ENCODE peak calls at places on chromosomes 4 and X, in five cellular contexts. Y, T, C, L and Q are unnamed samples.

GRCh38 chr4:151409470-151410313 is 716 bp downstream of the FHIP1A start:
- DNase-seq in L (no peak), Y (no peak), T (peak; percentile 47), C (peak; percentile 60), Q (no peak)

GRCh38 chr4:99885063-99885664 is 9.1 kb downstream of the LAMTOR3 start:
- DNase-seq in Y (no peak), T (no peak), C (no peak), L (no peak), Q (no peak)

GRCh38 chrX:18884916-18885315 is 99.0 kb downstream of the PHKA2 start:
- DNase-seq in Y (no peak), L (no peak), T (no peak), C (no peak), Q (no peak)

GRCh38 chr4:95572304-95572991 is 23.7 kb upstream of the UNC5C start:
- DNase-seq in C (no peak), L (peak; percentile 60), Y (no peak), T (peak; percentile 70), Q (peak; percentile 56)

GRCh38 chr4:77629885-77630284 is 24.3 kb downstream of the CXCL13 start:
- DNase-seq in L (no peak), T (no peak), Y (no peak), C (no peak), Q (no peak)

GRCh38 chr4:5032825-5033224 is 13.6 kb upstream of the CYTL1 start:
- DNase-seq in T (no peak), L (no peak), Y (no peak), C (no peak), Q (no peak)

GRCh38 chr4:187606581-187606980 is 389.0 kb upstream of the ZFP42 start:
- DNase-seq in T (no peak), Y (no peak), L (no peak), C (no peak), Q (no peak)

GRCh38 chrX:40175416-40176255 is 77.9 kb upstream of the BCOR start:
- DNase-seq in C (peak; percentile 76), L (no peak), T (peak; percentile 85), Y (no peak), Q (no peak)

GRCh38 chr4:57110635-57111546 is 706 bp upstream of the IGFBP7 start:
- DNase-seq in Y (peak; percentile 26), L (no peak), T (peak; percentile 61), C (peak; percentile 62), Q (no peak)

GRCh38 chrX:111100191-111100590 is 4.2 kb downstream of the PAK3 start:
- DNase-seq in T (no peak), L (no peak), Y (no peak), C (no peak), Q (no peak)

GRCh38 chrX:45762699-45763647 is 562.3 kb upstream of the DIPK2B start:
- DNase-seq in T (no peak), Y (no peak), C (no peak), L (no peak), Q (no peak)

GRCh38 chr4:176780995-176781738 is 11.6 kb downstream of the VEGFC start:
- DNase-seq in T (no peak), C (no peak), Y (no peak), L (no peak), Q (no peak)

GRCh38 chrX:109155161-109155560 is 326.7 kb downstream of the GUCY2F start:
- DNase-seq in T (no peak), C (no peak), Y (no peak), L (no peak), Q (no peak)

GRCh38 chr4:4860381-4860802 is 927 bp downstream of the MSX1 start:
- DNase-seq in C (no peak), T (no peak), Y (no peak), L (no peak), Q (no peak)

GRCh38 chr4:82380344-82380743 is 6.6 kb upstream of the HNRNPD start:
- DNase-seq in L (peak; percentile 86), C (no peak), T (no peak), Y (no peak), Q (peak; percentile 25)

GRCh38 chr4:145784036-145784435 is 104.1 kb downstream of the C4orf51 start:
- DNase-seq in T (no peak), C (no peak), Y (no peak), L (no peak), Q (no peak)

GRCh38 chr4:8671712-8672290 is 79.2 kb downstream of the CPZ start:
- DNase-seq in Y (no peak), C (peak; percentile 10), L (no peak), T (no peak), Q (no peak)

GRCh38 chr4:11587797-11588196 is 159.1 kb upstream of the HS3ST1 start:
- DNase-seq in T (no peak), L (no peak), C (no peak), Y (no peak), Q (no peak)

GRCh38 chr4:11589676-11590075 is 161.0 kb upstream of the HS3ST1 start:
- DNase-seq in T (no peak), C (no peak), Y (no peak), L (no peak), Q (peak; percentile 67)

GRCh38 chr4:11590132-11590531 is 161.4 kb upstream of the HS3ST1 start:
- DNase-seq in C (no peak), T (no peak), L (no peak), Y (no peak), Q (no peak)

GRCh38 chr4:11585506-11585905 is 156.8 kb upstream of the HS3ST1 start:
- DNase-seq in Y (no peak), C (no peak), T (no peak), L (no peak), Q (peak; percentile 55)
- H3K4me3 ChIP-seq in Y (no peak overlapping the region), C (no peak overlapping the region), T (no peak overlapping the region), L (no peak overlapping the region), Q (no peak overlapping the region)

DNA sequence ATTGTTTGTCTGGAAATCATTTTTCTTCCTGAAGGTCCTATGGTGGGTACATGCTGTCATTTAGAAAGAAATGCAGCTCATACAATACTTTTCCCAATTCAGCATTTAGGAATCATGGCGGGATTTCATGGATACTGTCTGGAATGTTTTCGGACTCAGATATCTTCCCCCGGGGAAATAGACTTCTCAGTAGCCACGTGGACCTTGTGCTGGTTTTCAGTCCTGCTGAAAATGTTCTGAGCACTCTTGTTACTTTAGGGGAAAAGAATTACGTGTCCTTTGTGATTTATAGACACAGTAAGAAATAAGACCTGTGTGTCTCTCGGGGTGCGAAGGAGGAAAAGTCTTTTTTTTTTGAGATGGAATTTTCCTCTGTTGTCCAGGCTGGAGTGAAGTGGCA is 3.8 kb downstream of the CD99 start:
- DNase-seq in Y (no peak), T (no peak), C (no peak), L (no peak), Q (no peak)
- H3K27me3 ChIP-seq in Y (no peaks in the 10 kb centered on the region), T (no peaks in the 10 kb centered on the region), C (no peaks in the 10 kb centered on the region), L (no peaks in the 10 kb centered on the region), Q (peaks cover 2% of the 10 kb centered on the region)

DNA sequence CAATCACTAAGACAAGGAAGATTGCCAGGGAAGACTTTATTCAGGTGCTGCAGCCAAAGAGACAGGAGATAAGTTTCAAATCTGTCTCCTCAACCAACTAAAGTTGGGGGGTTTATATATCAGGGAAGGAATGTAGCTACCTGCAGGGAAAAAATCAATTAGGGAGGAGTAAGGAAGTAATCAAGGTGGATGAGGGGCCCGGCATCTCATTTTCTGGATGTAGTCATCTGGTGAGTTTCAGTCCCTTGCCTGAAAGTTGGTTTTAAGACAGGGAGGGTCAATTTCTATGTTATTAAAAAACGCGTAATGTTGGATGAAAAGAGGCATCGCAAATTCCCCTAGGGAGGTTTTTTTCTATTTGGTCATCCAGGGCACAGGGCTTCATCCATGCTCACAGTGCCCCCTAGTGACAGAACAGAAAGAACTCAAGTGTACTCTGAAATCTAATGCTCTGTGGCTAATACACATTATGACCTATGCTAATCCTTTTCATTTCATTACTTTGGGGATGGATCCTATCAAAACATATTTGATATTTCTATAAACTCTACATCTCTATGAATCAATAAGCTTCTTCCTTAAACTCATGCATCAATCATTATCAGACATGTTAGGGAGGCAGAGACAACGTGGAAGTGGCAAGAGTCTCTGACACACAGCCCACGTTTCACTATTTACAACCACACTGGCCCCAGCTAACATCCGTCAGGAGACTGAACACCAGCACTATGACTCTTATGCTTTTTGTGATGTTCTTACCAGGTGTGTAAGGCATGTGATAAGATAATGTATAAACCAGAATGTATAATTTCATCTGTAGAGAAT is 1577.0 kb upstream of the TENM3 start:
- DNase-seq in C (no peak), Y (no peak), L (no peak), T (no peak), Q (peak; percentile 29)
- TF ChIP-seq CTCF in C (no peak), Y (peak; percentile 40), L (peak; percentile 35), T (peak; percentile 44), Q (peak; percentile 76)

GRCh38 chrX:2673611-2674010 is 17.5 kb upstream of the CD99 start:
- DNase-seq in Y (no peak), L (no peak), T (no peak), C (no peak), Q (no peak)

GRCh38 chrX:2666491-2666890 is 24.6 kb upstream of the CD99 start:
- DNase-seq in Y (no peak), T (no peak), C (no peak), L (no peak), Q (no peak)

GRCh38 chrX:2676794-2677675 is 14.1 kb upstream of the CD99 start:
- DNase-seq in L (no peak), C (no peak), T (no peak), Y (no peak), Q (peak; percentile 35)

GRCh38 chrX:2670978-2671377 is 20.1 kb upstream of the CD99 start:
- DNase-seq in L (no peak), T (no peak), Y (no peak), C (no peak), Q (no peak)

GRCh38 chrX:2672084-2672483 is 19.0 kb upstream of the CD99 start:
- DNase-seq in C (no peak), Y (no peak), T (no peak), L (no peak), Q (no peak)
- H3K4me3 ChIP-seq in C (no peak overlapping the region), Y (no peak overlapping the region), T (no peak overlapping the region), L (no peak overlapping the region), Q (no peak overlapping the region)

GRCh38 chr4:173537628-173538147 is 7.7 kb upstream of the HAND2 start:
- DNase-seq in C (peak; percentile 45), Y (no peak), L (no peak), T (no peak), Q (no peak)
- H3K27me3 ChIP-seq in C (no peaks in the 10 kb centered on the region), Y (no peaks in the 10 kb centered on the region), L (no peaks in the 10 kb centered on the region), T (peaks cover 97% of the 10 kb centered on the region), Q (peaks cover 66% of the 10 kb centered on the region)

GRCh38 chrX:68945603-68946228 is 116.9 kb downstream of the EFNB1 start:
- DNase-seq in C (no peak), Y (no peak), L (no peak), T (no peak), Q (no peak)
- TF ChIP-seq CTCF in C (no peak), Y (peak; percentile 33), L (no peak), T (peak; percentile 11), Q (peak; percentile 27)

DNA sequence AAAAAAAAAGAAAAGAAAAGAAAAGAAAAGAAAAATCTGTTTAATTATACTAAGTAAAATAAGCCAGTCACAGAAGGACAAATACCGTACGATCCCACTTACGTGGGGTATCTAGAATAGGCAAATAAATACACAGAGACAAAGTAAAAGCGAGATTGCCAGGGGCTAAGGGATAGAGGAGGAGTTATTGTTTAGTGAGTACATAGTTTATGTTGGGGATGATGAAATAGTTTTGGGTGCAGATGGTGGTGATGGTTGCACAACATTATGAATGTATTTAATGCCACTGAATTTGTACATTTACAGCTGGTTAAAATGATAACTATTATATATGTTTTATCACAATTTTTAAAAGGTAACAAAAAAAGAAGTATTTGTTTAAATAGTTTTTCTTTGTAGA is 7.1 kb downstream of the CA5B start:
- DNase-seq in L (no peak), C (no peak), Y (no peak), T (no peak), Q (no peak)
- H3K4me3 ChIP-seq in L (no peak overlapping the region), C (no peak overlapping the region), Y (no peak overlapping the region), T (no peak overlapping the region), Q (no peak overlapping the region)